ENCODE peak calls at places on chromosomes 5 and 9, in ten cellular contexts. One of them, this sample, is unnamed.
A peak's percentile ranks its signal among the peaks of the same experiment; 100 is the strongest.

GRCh38 chr5:179371123-179371515 is 25.9 kb upstream of the ADAMTS2 start:
- DNase-seq in NCI-H510A treated with DMSO at 0.1 percent for 48 hours: no peak
- DNase-seq in neuronal stem cell: no peak
- DNase-seq in GM23338: no peak
- DNase-seq in G401: no peak
- DNase-seq in left ventricle myocardium inferior: no peak
- DNase-seq in GM04503: no peak
- DNase-seq in WERI-Rb-1: no peak
- DNase-seq in nephron progenitor cell: no peak
- DNase-seq in AG09309: no peak
- DNase-seq in this sample: no peak

GRCh38 chr5:133347039-133347438 is 265.3 kb downstream of the FSTL4 start:
- DNase-seq in GM23338: peak; percentile 43
- DNase-seq in NCI-H510A treated with DMSO at 0.1 percent for 48 hours: no peak
- DNase-seq in WERI-Rb-1: peak; percentile 57
- DNase-seq in GM04503: no peak
- DNase-seq in left ventricle myocardium inferior: no peak
- DNase-seq in AG09309: no peak
- DNase-seq in G401: no peak
- DNase-seq in neuronal stem cell: no peak
- DNase-seq in nephron progenitor cell: no peak
- DNase-seq in this sample: no peak

GRCh38 chr5:124901081-124901480 is 154.6 kb upstream of the ZNF608 start:
- DNase-seq in GM23338: no peak
- DNase-seq in nephron progenitor cell: no peak
- DNase-seq in GM04503: no peak
- DNase-seq in WERI-Rb-1: no peak
- DNase-seq in G401: no peak
- DNase-seq in neuronal stem cell: no peak
- DNase-seq in left ventricle myocardium inferior: no peak
- DNase-seq in NCI-H510A treated with DMSO at 0.1 percent for 48 hours: no peak
- DNase-seq in AG09309: no peak
- DNase-seq in this sample: no peak

GRCh38 chr5:45696206-45696836 is at the start of gene HCN1:
- DNase-seq in NCI-H510A treated with DMSO at 0.1 percent for 48 hours: peak; percentile 83
- DNase-seq in left ventricle myocardium inferior: peak; percentile 74
- DNase-seq in G401: peak; percentile 92
- DNase-seq in AG09309: peak; percentile 21
- DNase-seq in nephron progenitor cell: peak; percentile 92
- DNase-seq in GM04503: peak; percentile 12
- DNase-seq in GM23338: peak; percentile 92
- DNase-seq in neuronal stem cell: peak; percentile 78
- DNase-seq in WERI-Rb-1: peak; percentile 93
- DNase-seq in this sample: peak; percentile 87

GRCh38 chr5:3359642-3360041 is 236.0 kb upstream of the IRX1 start:
- DNase-seq in WERI-Rb-1: no peak
- DNase-seq in GM23338: no peak
- DNase-seq in AG09309: no peak
- DNase-seq in NCI-H510A treated with DMSO at 0.1 percent for 48 hours: no peak
- DNase-seq in G401: no peak
- DNase-seq in nephron progenitor cell: no peak
- DNase-seq in neuronal stem cell: no peak
- DNase-seq in GM04503: no peak
- DNase-seq in left ventricle myocardium inferior: no peak
- DNase-seq in this sample: no peak

GRCh38 chr5:68224561-68225187 is 9.1 kb downstream of the PIK3R1 start:
- DNase-seq in GM23338: no peak
- DNase-seq in left ventricle myocardium inferior: no peak
- DNase-seq in AG09309: no peak
- DNase-seq in NCI-H510A treated with DMSO at 0.1 percent for 48 hours: no peak
- DNase-seq in WERI-Rb-1: no peak
- DNase-seq in neuronal stem cell: no peak
- DNase-seq in GM04503: no peak
- DNase-seq in G401: no peak
- DNase-seq in nephron progenitor cell: no peak
- DNase-seq in this sample: no peak

GRCh38 chr9:127755558-127756060 is 20.5 kb upstream of the TOR2A start:
- DNase-seq in left ventricle myocardium inferior: no peak
- DNase-seq in neuronal stem cell: no peak
- DNase-seq in G401: peak; percentile 59
- DNase-seq in GM04503: no peak
- DNase-seq in nephron progenitor cell: no peak
- DNase-seq in NCI-H510A treated with DMSO at 0.1 percent for 48 hours: no peak
- DNase-seq in WERI-Rb-1: no peak
- DNase-seq in AG09309: no peak
- DNase-seq in GM23338: no peak
- DNase-seq in this sample: no peak

GRCh38 chr9:70111042-70111602 is 67.5 kb downstream of the MAMDC2 start:
- DNase-seq in nephron progenitor cell: peak; percentile 80
- DNase-seq in neuronal stem cell: peak; percentile 77
- DNase-seq in G401: peak; percentile 62
- DNase-seq in NCI-H510A treated with DMSO at 0.1 percent for 48 hours: peak; percentile 67
- DNase-seq in WERI-Rb-1: peak; percentile 94
- DNase-seq in GM23338: peak; percentile 93
- DNase-seq in GM04503: no peak
- DNase-seq in AG09309: no peak
- DNase-seq in left ventricle myocardium inferior: peak; percentile 83
- DNase-seq in this sample: peak; percentile 91

GRCh38 chr5:123538670-123539459 is 26.9 kb downstream of the CSNK1G3 start:
- DNase-seq in GM23338: peak; percentile 13
- DNase-seq in NCI-H510A treated with DMSO at 0.1 percent for 48 hours: no peak
- DNase-seq in left ventricle myocardium inferior: no peak
- DNase-seq in G401: no peak
- DNase-seq in neuronal stem cell: no peak
- DNase-seq in WERI-Rb-1: peak; percentile 53
- DNase-seq in AG09309: no peak
- DNase-seq in GM04503: no peak
- DNase-seq in nephron progenitor cell: no peak
- DNase-seq in this sample: no peak

GRCh38 chr9:91905958-91906585 is 44.0 kb downstream of the ROR2 start:
- DNase-seq in GM04503: no peak
- DNase-seq in GM23338: no peak
- DNase-seq in left ventricle myocardium inferior: peak; percentile 28
- DNase-seq in NCI-H510A treated with DMSO at 0.1 percent for 48 hours: no peak
- DNase-seq in G401: no peak
- DNase-seq in nephron progenitor cell: no peak
- DNase-seq in neuronal stem cell: no peak
- DNase-seq in AG09309: no peak
- DNase-seq in WERI-Rb-1: no peak
- DNase-seq in this sample: peak; percentile 59

GRCh38 chr9:23775549-23775948 is 50.5 kb downstream of the ELAVL2 start:
- DNase-seq in WERI-Rb-1: no peak
- DNase-seq in NCI-H510A treated with DMSO at 0.1 percent for 48 hours: no peak
- DNase-seq in neuronal stem cell: no peak
- DNase-seq in left ventricle myocardium inferior: no peak
- DNase-seq in AG09309: no peak
- DNase-seq in GM23338: no peak
- DNase-seq in GM04503: no peak
- DNase-seq in G401: no peak
- DNase-seq in nephron progenitor cell: no peak
- DNase-seq in this sample: no peak